ENCODE peak calls at places on chromosomes 11 and 22, in seven cellular contexts. G is lung, J is heart right ventricle, N is PC-3, B is IMR-90, C is heart left ventricle, H is Karpas-422. Z is an unnamed sample.

GRCh38 chr11:3058753-3059664 is 1.8 kb upstream of the CARS1 start:
- DNase-seq in G (no peak), J (no peak), N (peak), B (peak), C (no peak), H (no peak), Z (no peak)

GRCh38 chr11:65305501-65306268 is 9.0 kb upstream of the CDC42EP2 start:
- DNase-seq in G (no peak), J (no peak), N (no peak), B (peak), C (no peak), H (no peak), Z (no peak)

GRCh38 chr11:133343951-133344350 is 188.3 kb downstream of the OPCML start:
- DNase-seq in G (no peak), J (no peak), N (no peak), B (no peak), C (no peak), H (no peak), Z (no peak)

GRCh38 chr11:96309001-96309642 is 33.9 kb downstream of the MAML2 start:
- DNase-seq in G (no peak), J (no peak), N (peak), B (no peak), C (no peak), H (no peak), Z (no peak)

GRCh38 chr22:23166841-23167610 is 13.3 kb upstream of the BCR start:
- DNase-seq in G (no peak), J (no peak), N (no peak), B (no peak), C (no peak), H (no peak), Z (no peak)

GRCh38 chr11:27930946-27931345 is 177.0 kb downstream of the KIF18A start:
- DNase-seq in G (no peak), J (no peak), N (no peak), B (no peak), C (no peak), H (no peak), Z (no peak)

GRCh38 chr22:45179276-45180049 is 15.7 kb downstream of the NUP50 start:
- DNase-seq in G (no peak), J (no peak), N (no peak), B (no peak), C (no peak), H (no peak), Z (peak)

GRCh38 chr11:133941546-133941945 is 15.2 kb downstream of the IGSF9B start:
- DNase-seq in G (no peak), J (no peak), N (no peak), B (no peak), C (no peak), H (no peak), Z (no peak)

GRCh38 chr11:12643029-12643428 is 31.2 kb upstream of the TEAD1 start:
- DNase-seq in G (no peak), J (no peak), N (no peak), B (no peak), C (no peak), H (no peak), Z (no peak)

GRCh38 chr11:120180571-120181445 is 30.0 kb upstream of the OAF start:
- DNase-seq in G (peak), J (no peak), N (peak), B (peak), C (no peak), H (no peak), Z (no peak)

GRCh38 chr22:32801436-32802290 is at the start of gene TIMP3:
- DNase-seq in G (peak), J (peak), N (no peak), B (peak), C (peak), H (no peak), Z (no peak)

GRCh38 chr11:103609117-103610066 is 427.0 kb upstream of the DDI1 start:
- DNase-seq in G (no peak), J (no peak), N (peak), B (peak), C (no peak), H (peak), Z (no peak)

GRCh38 chr22:43039800-43040199 is 24.9 kb upstream of the PACSIN2 start:
- DNase-seq in G (no peak), J (no peak), N (no peak), B (no peak), C (no peak), H (no peak), Z (no peak)
- H3K4me3 ChIP-seq in G (no peak), J (no peak), N (no peak), B (no peak), C (no peak), H (no peak), Z (no peak)

GRCh38 chr11:63813563-63814382 is 517 bp downstream of the SPINDOC start:
- DNase-seq in G (peak), J (peak), N (peak), B (peak), C (peak), H (peak), Z (no peak)

GRCh38 chr11:63811522-63811921 is 1.7 kb upstream of the SPINDOC start:
- DNase-seq in G (no peak), J (no peak), N (no peak), B (no peak), C (no peak), H (no peak), Z (no peak)

GRCh38 chr11:63813035-63813562 is at the start of gene SPINDOC:
- DNase-seq in G (peak), J (peak), N (peak), B (peak), C (peak), H (peak), Z (peak)

GRCh38 chr11:63816732-63817131 is 3.5 kb downstream of the SPINDOC start:
- DNase-seq in G (no peak), J (no peak), N (no peak), B (no peak), C (no peak), H (no peak), Z (no peak)

GRCh38 chr11:63814383-63814736 is 1.1 kb downstream of the SPINDOC start:
- DNase-seq in G (no peak), J (no peak), N (peak), B (no peak), C (no peak), H (peak), Z (no peak)
- H3K4me3 ChIP-seq in G (peak), J (peak), N (peak), B (peak), C (peak), H (peak), Z (peak)

GRCh38 chr22:46514592-46515207 is 22.7 kb downstream of the CELSR1 start:
- DNase-seq in G (no peak), J (no peak), N (peak), B (peak), C (no peak), H (no peak), Z (no peak)

GRCh38 chr22:46515208-46516111 is 22.0 kb downstream of the CELSR1 start:
- DNase-seq in G (no peak), J (no peak), N (no peak), B (peak), C (no peak), H (no peak), Z (no peak)

GRCh38 chr22:46511391-46512370 is 25.7 kb downstream of the CELSR1 start:
- DNase-seq in G (no peak), J (no peak), N (no peak), B (no peak), C (no peak), H (no peak), Z (no peak)

GRCh38 chr22:46512683-46513082 is 24.7 kb downstream of the CELSR1 start:
- DNase-seq in G (no peak), J (no peak), N (no peak), B (no peak), C (no peak), H (no peak), Z (no peak)

GRCh38 chr22:46513908-46514550 is 23.4 kb downstream of the CELSR1 start:
- DNase-seq in G (no peak), J (no peak), N (no peak), B (no peak), C (no peak), H (no peak), Z (no peak)
- H3K4me3 ChIP-seq in G (no peak), J (no peak), N (no peak), B (no peak), C (no peak), H (no peak), Z (no peak)

GRCh38 chr11:129625930-129626329 is 189.7 kb upstream of the TMEM45B start:
- DNase-seq in G (no peak), J (no peak), N (no peak), B (no peak), C (no peak), H (no peak), Z (no peak)

GRCh38 chr11:129618046-129618569 is 197.5 kb upstream of the TMEM45B start:
- DNase-seq in G (no peak), J (no peak), N (no peak), B (no peak), C (no peak), H (no peak), Z (no peak)

DNA sequence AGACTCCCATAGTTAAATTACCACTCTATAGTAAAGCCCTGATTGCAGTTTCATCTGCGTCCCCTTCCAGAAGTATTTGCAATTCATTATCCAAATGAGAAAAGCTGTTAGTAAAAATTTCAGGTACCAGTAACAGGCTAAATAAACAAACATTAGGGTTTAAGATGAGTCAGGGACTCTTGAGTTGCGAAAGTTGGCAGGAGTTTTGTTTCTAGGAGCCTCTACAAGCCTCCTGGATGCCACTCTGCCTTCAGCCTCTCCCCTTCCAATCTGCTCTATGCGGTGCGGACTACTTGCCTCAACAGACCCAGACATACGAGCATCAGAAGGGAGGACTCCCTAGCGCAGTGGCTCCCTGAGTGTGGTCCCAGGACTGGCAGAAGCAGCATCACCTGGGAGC is 194.9 kb upstream of the TMEM45B start:
- DNase-seq in G (peak), J (no peak), N (peak), B (no peak), C (no peak), H (no peak), Z (no peak)
- H3K4me3 ChIP-seq in G (no peak), J (no peak), N (no peak), B (no peak), C (no peak), H (no peak), Z (no peak)

DNA sequence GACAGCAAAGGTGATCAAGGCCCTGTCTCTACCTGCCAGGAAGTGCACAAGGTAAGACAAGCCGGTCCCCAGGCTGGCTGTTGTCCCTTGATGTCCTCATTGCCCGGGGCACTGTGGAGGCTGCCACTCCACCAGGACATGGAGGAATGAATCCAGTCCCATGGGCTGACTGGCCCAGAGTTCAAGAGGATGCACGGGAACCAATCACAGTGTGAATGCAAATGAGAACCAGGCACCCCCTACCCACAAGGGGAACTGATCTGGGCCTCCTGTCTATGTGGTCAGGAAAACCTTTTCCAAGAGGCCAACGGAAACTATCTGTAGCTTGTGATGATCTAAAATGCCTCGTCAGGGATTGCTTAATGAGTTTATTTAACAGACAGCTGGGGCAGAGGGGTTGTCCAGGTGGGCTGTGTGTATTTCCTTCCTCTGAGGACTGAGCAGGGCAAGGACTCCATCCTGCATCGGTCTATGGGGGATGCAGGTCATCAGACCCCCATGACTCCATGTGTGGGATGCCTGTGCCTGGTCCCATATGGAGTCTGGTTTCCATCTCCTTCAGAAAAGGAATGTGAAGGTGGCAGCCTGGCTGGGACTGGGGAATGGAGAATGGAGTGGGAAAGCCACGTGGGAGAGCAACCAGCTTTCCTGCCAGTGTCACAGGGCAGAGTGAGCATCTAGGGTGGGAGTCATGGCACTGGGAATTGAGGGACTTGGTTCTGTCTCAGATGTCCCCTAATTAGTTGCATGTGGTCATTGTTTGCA is 60.5 kb downstream of the CD82 start:
- DNase-seq in G (peak), J (no peak), N (no peak), B (no peak), C (no peak), H (no peak), Z (no peak)
- H3K4me3 ChIP-seq in G (no peak), J (no peak), N (no peak), B (no peak), C (no peak), H (no peak), Z (no peak)

GRCh38 chr22:20211997-20212753 is 55.9 kb downstream of the RTN4R start:
- DNase-seq in G (peak), J (peak), N (no peak), B (peak), C (peak), H (no peak), Z (no peak)
- H3K4me3 ChIP-seq in G (no peak), J (no peak), N (no peak), B (no peak), C (no peak), H (no peak), Z (no peak)

GRCh38 chr22:26168934-26169311 is 339 bp upstream of the SEZ6L start:
- DNase-seq in G (no peak), J (no peak), N (no peak), B (no peak), C (peak), H (no peak), Z (no peak)
- H3K4me3 ChIP-seq in G (no peak), J (peak), N (no peak), B (no peak), C (no peak), H (no peak), Z (no peak)

GRCh38 chr22:27973851-27974250 is 54.8 kb upstream of the PITPNB start:
- DNase-seq in G (no peak), J (no peak), N (no peak), B (no peak), C (no peak), H (no peak), Z (no peak)

GRCh38 chr22:27975381-27976013 is 56.4 kb upstream of the PITPNB start:
- DNase-seq in G (no peak), J (no peak), N (no peak), B (peak), C (no peak), H (no peak), Z (no peak)

GRCh38 chr22:27971926-27972325 is 52.9 kb upstream of the PITPNB start:
- DNase-seq in G (no peak), J (no peak), N (no peak), B (peak), C (no peak), H (no peak), Z (no peak)

GRCh38 chr22:27970596-27971220 is 51.7 kb upstream of the PITPNB start:
- DNase-seq in G (no peak), J (no peak), N (no peak), B (peak), C (no peak), H (no peak), Z (no peak)

GRCh38 chr22:27972732-27973698 is 54.0 kb upstream of the PITPNB start:
- DNase-seq in G (no peak), J (no peak), N (peak), B (peak), C (no peak), H (no peak), Z (no peak)
- H3K4me3 ChIP-seq in G (no peak), J (no peak), N (no peak), B (no peak), C (no peak), H (no peak), Z (no peak)

DNA sequence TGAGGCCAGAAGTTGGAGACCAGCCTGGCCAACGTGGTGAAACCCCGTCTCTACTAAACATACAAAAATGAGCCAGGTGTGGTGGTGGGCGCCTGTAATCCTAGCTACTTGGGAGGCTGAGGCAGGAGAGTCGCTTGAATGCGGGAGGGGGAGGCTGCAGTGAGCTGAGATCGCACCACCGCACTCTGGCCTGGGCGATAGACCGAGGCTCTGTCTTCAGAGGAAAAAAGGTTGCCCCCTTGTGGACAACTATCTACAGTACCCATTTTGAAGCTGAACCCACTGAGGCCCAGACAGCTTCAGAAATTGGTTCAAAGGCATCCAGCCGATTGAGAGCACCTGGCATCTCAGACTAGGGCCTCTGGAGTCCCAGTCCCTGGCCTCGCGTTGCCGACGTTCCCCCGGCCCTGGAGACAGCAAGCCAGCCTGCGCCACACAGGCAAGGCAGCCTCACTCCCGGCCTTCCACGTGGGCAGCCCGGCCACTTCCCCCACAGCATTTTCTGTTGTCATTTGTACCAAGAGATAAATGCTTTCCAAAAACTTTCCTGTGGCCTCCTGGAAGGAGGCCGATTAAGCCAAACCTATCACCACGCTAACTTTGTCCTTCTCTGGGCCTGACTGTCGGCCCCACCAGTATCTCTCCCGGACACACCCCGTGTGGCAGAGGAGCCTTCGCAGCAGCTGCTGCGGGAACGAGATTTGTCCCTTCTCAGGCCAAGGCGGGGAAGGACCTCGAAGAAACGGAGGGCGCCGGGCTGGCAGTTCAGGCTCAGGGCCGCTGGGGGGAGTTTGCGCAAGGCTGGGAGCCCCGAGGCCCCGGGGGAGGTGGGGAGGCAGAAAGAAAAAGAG is 82.8 kb downstream of the FLI1 start:
- DNase-seq in G (no peak), J (peak), N (peak), B (peak), C (peak), H (peak), Z (no peak)
- H3K4me3 ChIP-seq in G (no peak), J (no peak), N (no peak), B (no peak), C (no peak), H (no peak), Z (no peak)

Z was measured in effector memory CD4-positive, alpha-beta T cell.